ENCODE peak calls at places on chromosomes 16 and 17, in nine cellular contexts. Y is left ventricle myocardium inferior, S is endothelial cell, F is GM06990, G is mammary epithelial cell, T is left lung, B is uterus, Z is A549, P is epithelial cell of esophagus. U is an unnamed sample.
A peak's percentile ranks its signal among the peaks of the same experiment; 100 is the strongest.

GRCh38 chr17:30950189-30950588 is 20.6 kb upstream of the RNF135 start:
- DNase-seq in Y (no peak), S (no peak), F (no peak), G (no peak), T (no peak), B (no peak), Z (no peak), P (no peak), U (no peak)

GRCh38 chr16:52182840-52183239 is 364.1 kb downstream of the TOX3 start:
- DNase-seq in Y (no peak), S (no peak), F (no peak), G (no peak), T (no peak), B (no peak), Z (no peak), P (no peak), U (no peak)

GRCh38 chr17:34499576-34499975 is 79.8 kb upstream of the TMEM132E start:
- DNase-seq in Y (no peak), S (peak; percentile 54), F (no peak), G (peak; percentile 11), T (no peak), B (no peak), Z (peak; percentile 29), P (peak; percentile 45), U (no peak)

GRCh38 chr17:31825961-31826691 is 32.9 kb downstream of the COPRS start:
- DNase-seq in Y (no peak), S (no peak), F (no peak), G (peak; percentile 66), T (no peak), B (no peak), Z (no peak), P (peak; percentile 81), U (no peak)

GRCh38 chr17:69012895-69013805 is 47.6 kb downstream of the ABCA9 start:
- DNase-seq in Y (no peak), S (no peak), F (no peak), G (peak; percentile 31), T (no peak), B (no peak), Z (peak; percentile 29), P (peak; percentile 56), U (no peak)

GRCh38 chr17:40888321-40888720 is 3.3 kb upstream of the KRT20 start:
- DNase-seq in Y (no peak), S (no peak), F (no peak), G (no peak), T (no peak), B (no peak), Z (no peak), P (no peak), U (no peak)

GRCh38 chr16:3865241-3865640 is 15.3 kb downstream of the CREBBP start:
- DNase-seq in Y (no peak), S (no peak), F (no peak), G (no peak), T (no peak), B (no peak), Z (no peak), P (no peak), U (no peak)

GRCh38 chr17:210402-210801 is 29.0 kb upstream of the DOC2B start:
- DNase-seq in Y (no peak), S (no peak), F (no peak), G (no peak), T (no peak), B (no peak), Z (no peak), P (no peak), U (no peak)

GRCh38 chr17:32894245-32894644 is 17.3 kb upstream of the MYO1D start:
- DNase-seq in Y (no peak), S (no peak), F (no peak), G (peak; percentile 39), T (no peak), B (no peak), Z (no peak), P (peak; percentile 78), U (no peak)

GRCh38 chr16:50863673-50864144 is 121.8 kb downstream of the CYLD start:
- DNase-seq in Y (no peak), S (no peak), F (no peak), G (no peak), T (no peak), B (no peak), Z (no peak), P (no peak), U (no peak)

GRCh38 chr16:31488630-31489564 is 6.0 kb downstream of the SLC5A2 start:
- DNase-seq in Y (no peak), S (no peak), F (no peak), G (no peak), T (no peak), B (no peak), Z (no peak), P (peak; percentile 19), U (no peak)

GRCh38 chr17:79955961-79956735 is 79.5 kb downstream of the TBC1D16 start:
- DNase-seq in Y (peak; percentile 9), S (no peak), F (no peak), G (no peak), T (no peak), B (peak; percentile 5), Z (no peak), P (no peak), U (no peak)

GRCh38 chr17:40346061-40346767 is 18.3 kb downstream of the GJD3 start:
- DNase-seq in Y (no peak), S (no peak), F (no peak), G (no peak), T (no peak), B (no peak), Z (no peak), P (no peak), U (no peak)

GRCh38 chr17:76701471-76701967 is 9.2 kb downstream of the MXRA7 start:
- DNase-seq in Y (no peak), S (no peak), F (no peak), G (no peak), T (no peak), B (no peak), Z (no peak), P (no peak), U (no peak)

GRCh38 chr16:48054881-48055601 is 100.8 kb downstream of the ABCC12 start:
- DNase-seq in Y (no peak), S (peak; percentile 56), F (peak; percentile 6), G (peak; percentile 41), T (peak; percentile 41), B (no peak), Z (peak; percentile 66), P (peak; percentile 72), U (no peak)

GRCh38 chr16:69310479-69311114 is 553 bp upstream of the VPS4A start:
- DNase-seq in Y (no peak), S (no peak), F (no peak), G (no peak), T (no peak), B (no peak), Z (no peak), P (no peak), U (no peak)

GRCh38 chr16:83952587-83952939 is 477 bp upstream of the OSGIN1 start:
- DNase-seq in Y (no peak), S (no peak), F (no peak), G (no peak), T (no peak), B (no peak), Z (no peak), P (peak; percentile 71), U (no peak)

GRCh38 chr17:81398855-81399451 is 3.7 kb downstream of the BAHCC1 start:
- DNase-seq in Y (no peak), S (no peak), F (no peak), G (no peak), T (no peak), B (no peak), Z (peak; percentile 60), P (no peak), U (no peak)

DNA sequence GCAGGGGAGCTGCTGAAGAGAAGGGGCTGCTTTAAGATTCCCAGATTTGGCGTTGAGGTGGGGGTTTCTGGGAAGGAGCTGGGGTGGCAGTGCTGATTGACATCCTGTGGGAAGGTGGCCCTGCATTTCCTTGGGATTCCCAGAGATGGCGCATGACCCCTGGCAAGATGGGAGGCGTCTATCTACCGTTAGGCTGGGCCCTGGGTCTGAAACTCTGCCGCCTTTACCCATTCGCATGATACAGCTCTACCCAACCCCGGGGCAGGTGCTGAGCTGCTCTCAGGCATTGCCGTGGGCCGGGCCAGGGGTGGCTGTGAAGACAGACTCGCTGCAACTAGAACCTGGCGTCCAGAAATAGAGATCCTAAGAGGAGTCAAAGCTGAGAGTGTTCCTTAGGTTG is 9.9 kb upstream of the MVD start:
- DNase-seq in Y (no peak), S (peak; percentile 59), F (no peak), G (no peak), T (no peak), B (no peak), Z (peak; percentile 42), P (peak; percentile 30), U (no peak)
- TF ChIP-seq CTCF in Y (peak; percentile 27), S (peak; percentile 30), F (no peak), G (peak; percentile 13), T (no peak), B (no peak), Z (peak; percentile 18), P (peak; percentile 48), U (no peak)

GRCh38 chr16:86396918-86397317 is 113.4 kb upstream of the FOXF1 start:
- DNase-seq in Y (no peak), S (no peak), F (no peak), G (peak; percentile 80), T (no peak), B (peak; percentile 56), Z (no peak), P (no peak), U (no peak)
- TF ChIP-seq CTCF in Y (no peak), S (no peak), F (no peak), G (no peak), T (no peak), B (no peak), Z (no peak), P (no peak), U (no peak)

GRCh38 chr17:29593546-29594440 is 861 bp downstream of the ANKRD13B start:
- DNase-seq in Y (no peak), S (no peak), F (no peak), G (no peak), T (no peak), B (peak; percentile 26), Z (peak; percentile 57), P (peak; percentile 43), U (no peak)
- TF ChIP-seq CTCF in Y (peak; percentile 26), S (no peak), F (peak; percentile 41), G (peak; percentile 21), T (no peak), B (no peak), Z (peak; percentile 52), P (peak; percentile 41), U (no peak)

GRCh38 chr16:85859818-85860125 is 39.2 kb upstream of the IRF8 start:
- DNase-seq in Y (no peak), S (no peak), F (no peak), G (no peak), T (no peak), B (no peak), Z (no peak), P (no peak), U (no peak)

GRCh38 chr16:85860413-85861094 is 38.4 kb upstream of the IRF8 start:
- DNase-seq in Y (no peak), S (no peak), F (no peak), G (peak; percentile 5), T (no peak), B (no peak), Z (no peak), P (no peak), U (no peak)

GRCh38 chr16:85862476-85863383 is 36.2 kb upstream of the IRF8 start:
- DNase-seq in Y (no peak), S (no peak), F (no peak), G (no peak), T (no peak), B (no peak), Z (no peak), P (no peak), U (no peak)

GRCh38 chr16:85858984-85859817 is 39.8 kb upstream of the IRF8 start:
- DNase-seq in Y (no peak), S (no peak), F (no peak), G (no peak), T (no peak), B (no peak), Z (no peak), P (no peak), U (no peak)

GRCh38 chr16:85861095-85861825 is 37.7 kb upstream of the IRF8 start:
- DNase-seq in Y (no peak), S (no peak), F (no peak), G (no peak), T (no peak), B (no peak), Z (no peak), P (no peak), U (no peak)
- TF ChIP-seq CTCF in Y (no peak), S (no peak), F (no peak), G (no peak), T (no peak), B (no peak), Z (no peak), P (no peak), U (no peak)